ENCODE peak calls at places on chromosome 11, in four cellular contexts. T is AG04450, Q is H1, H is HCT116. F is an unnamed sample.

GRCh38 chr11:128291835-128292234 is 295.5 kb downstream of the ETS1 start:
- DNase-seq in T (no peak), H (no peak), Q (no peak), F (no peak)

GRCh38 chr11:35632301-35632700 is 14.0 kb downstream of the FJX1 start:
- DNase-seq in Q (no peak), T (no peak), H (no peak), F (no peak)

GRCh38 chr11:621838-622237 is 2.9 kb downstream of the CDHR5 start:
- DNase-seq in Q (no peak), T (no peak), H (no peak), F (no peak)

GRCh38 chr11:126963603-126964353 is 36.8 kb downstream of the KIRREL3 start:
- DNase-seq in H (no peak), T (no peak), Q (no peak), F (no peak)

GRCh38 chr11:108666373-108666772 is 1.5 kb downstream of the DDX10 start:
- DNase-seq in T (no peak), H (no peak), Q (no peak), F (no peak)

GRCh38 chr11:88552377-88553029 is 215.0 kb upstream of the CTSC start:
- DNase-seq in H (peak; percentile 48), T (no peak), Q (peak; percentile 72), F (no peak)

GRCh38 chr11:28759311-28759710 is 651.1 kb downstream of the METTL15 start:
- DNase-seq in T (no peak), H (peak; percentile 2), Q (no peak), F (no peak)

GRCh38 chr11:58765078-58765477 is 33.3 kb upstream of the GLYAT start:
- DNase-seq in T (no peak), Q (no peak), H (no peak), F (no peak)

GRCh38 chr11:86578727-86579405 is 93.5 kb downstream of the ME3 start:
- DNase-seq in H (no peak), Q (no peak), T (no peak), F (no peak)

GRCh38 chr11:104705475-104706195 is 192.6 kb downstream of the CASP12 start:
- DNase-seq in H (no peak), T (no peak), Q (no peak), F (peak; percentile 21)

GRCh38 chr11:120563698-120564572 is 52.4 kb downstream of the GRIK4 start:
- DNase-seq in T (no peak), H (no peak), Q (peak; percentile 75), F (no peak)

GRCh38 chr11:27255447-27255828 is 107.6 kb downstream of the CCDC34 start:
- DNase-seq in H (no peak), Q (no peak), T (peak; percentile 54), F (no peak)

GRCh38 chr11:81444306-81444705 is 1289.4 kb downstream of the FAM181B start:
- DNase-seq in Q (no peak), T (no peak), H (no peak), F (no peak)

GRCh38 chr11:56846631-56847400 is 98.3 kb upstream of the OR9G4 start:
- DNase-seq in T (no peak), Q (no peak), H (no peak), F (no peak)

DNA sequence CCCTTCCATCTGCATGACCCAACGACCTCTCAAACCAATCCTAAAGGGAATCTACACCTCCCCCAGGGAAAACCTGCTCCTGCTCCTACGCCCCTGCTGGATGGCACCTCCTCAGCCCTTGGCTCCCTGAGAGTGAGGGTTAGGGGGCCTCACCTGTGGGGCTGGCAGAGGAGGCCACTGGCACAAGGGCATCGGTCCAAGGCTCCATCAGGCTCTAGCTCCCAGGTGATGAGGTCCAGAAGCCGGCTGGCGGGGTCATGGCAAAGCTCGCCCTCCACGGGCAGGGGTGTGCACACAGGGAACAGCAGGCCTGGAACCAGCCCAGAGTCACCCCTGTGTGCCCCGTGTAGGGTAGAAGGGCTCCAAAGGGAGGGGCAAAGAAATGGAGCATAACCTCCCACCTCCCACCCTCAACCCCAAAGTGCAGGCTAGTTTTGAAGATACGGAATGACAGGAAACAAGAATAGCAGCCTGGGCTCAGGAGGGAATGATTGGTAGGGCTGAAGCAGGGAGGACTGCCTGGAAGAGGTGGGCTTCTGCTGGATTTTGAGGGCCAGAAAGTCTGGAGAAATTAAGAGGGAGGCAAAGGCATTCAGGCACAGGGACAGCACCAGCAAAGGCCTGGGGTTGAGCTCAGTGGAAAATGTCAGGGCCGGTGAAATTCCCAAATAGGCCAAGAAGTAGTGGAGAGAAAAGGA is 42.6 kb downstream of the DKK3 start:
- DNase-seq in H (no peak), T (no peak), Q (no peak), F (no peak)
- H3K27ac ChIP-seq in H (no peak overlapping the region), T (no peak overlapping the region), Q (no peak overlapping the region), F (no peak overlapping the region)

GRCh38 chr11:66659785-66660184 is 17.9 kb downstream of the RBM4B start:
- DNase-seq in T (no peak), H (no peak), Q (no peak), F (no peak)
- H3K27ac ChIP-seq in T (no peak overlapping the region), H (no peak overlapping the region), Q (no peak overlapping the region), F (no peak overlapping the region)

GRCh38 chr11:66121453-66121852 is 51.4 kb downstream of the PACS1 start:
- DNase-seq in H (no peak), T (no peak), Q (no peak), F (no peak)

GRCh38 chr11:66115638-66116410 is 45.8 kb downstream of the PACS1 start:
- DNase-seq in T (no peak), H (no peak), Q (no peak), F (no peak)

GRCh38 chr11:66119348-66120133 is 49.5 kb downstream of the PACS1 start:
- DNase-seq in T (no peak), H (peak; percentile 55), Q (no peak), F (no peak)

GRCh38 chr11:66116576-66117361 is 46.7 kb downstream of the PACS1 start:
- DNase-seq in H (no peak), T (no peak), Q (no peak), F (no peak)

GRCh38 chr11:66118847-66119246 is 48.8 kb downstream of the PACS1 start:
- DNase-seq in Q (no peak), H (no peak), T (no peak), F (no peak)
- H3K27ac ChIP-seq in Q (no peak overlapping the region), H (peak overlapping the region; percentile 53), T (peak overlapping the region; percentile 93), F (peak overlapping the region; percentile 26)

DNA sequence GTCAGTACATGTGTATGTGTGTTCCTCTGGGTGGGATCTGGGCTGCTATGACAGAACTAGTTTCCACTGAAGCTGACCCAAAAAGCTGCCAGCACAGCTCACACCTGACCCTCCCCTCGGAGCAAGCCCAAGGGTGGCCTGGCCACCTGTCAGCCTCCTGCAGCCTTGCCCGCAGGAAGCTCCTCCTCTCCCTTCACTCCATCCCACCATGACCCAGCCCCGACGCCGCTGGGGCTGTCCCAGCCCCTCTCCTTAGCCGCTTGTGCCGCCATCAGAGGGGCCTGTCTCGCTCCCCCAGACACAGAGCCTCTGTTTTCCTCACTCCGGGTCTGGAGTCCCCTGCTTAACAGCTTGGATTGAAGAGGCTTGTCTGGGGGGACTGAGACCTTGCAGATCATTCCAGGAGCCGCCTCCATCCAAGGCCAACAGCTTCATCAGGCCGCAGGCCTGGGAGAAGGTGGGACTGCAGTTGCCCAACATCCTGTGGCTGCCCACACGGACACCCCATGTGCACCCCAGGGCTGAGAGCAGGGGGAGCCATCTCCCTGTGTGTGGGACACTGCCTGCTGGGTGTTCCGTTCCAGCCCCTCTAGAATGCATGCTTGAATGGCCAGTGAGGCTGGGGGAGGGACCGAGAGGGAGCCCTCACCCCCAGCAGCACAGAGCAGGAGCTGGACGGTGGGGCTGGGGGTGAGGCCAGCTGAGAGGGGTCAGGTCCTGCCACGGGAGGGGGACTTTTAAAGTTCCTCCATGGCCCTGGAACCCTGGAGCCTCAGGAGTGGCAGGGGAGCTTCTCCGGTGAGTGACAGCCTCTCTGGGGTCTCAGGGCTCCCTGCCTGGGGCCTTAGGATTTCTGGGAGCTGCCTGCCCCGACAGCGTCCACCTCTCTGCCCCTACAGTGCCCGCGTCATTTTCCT is 696 bp downstream of the MRGPRF start:
- DNase-seq in Q (peak; percentile 66), H (no peak), T (no peak), F (no peak)
- H3K27ac ChIP-seq in Q (no peak overlapping the region), H (no peak overlapping the region), T (peak overlapping the region; percentile 95), F (peak overlapping the region; percentile 90)

GRCh38 chr11:11570823-11571222 is 51.0 kb downstream of the GALNT18 start:
- DNase-seq in Q (no peak), H (no peak), T (no peak), F (no peak)

GRCh38 chr11:11568651-11569229 is 53.1 kb downstream of the GALNT18 start:
- DNase-seq in Q (no peak), H (no peak), T (no peak), F (no peak)

GRCh38 chr11:11571893-11572292 is 49.9 kb downstream of the GALNT18 start:
- DNase-seq in Q (no peak), T (no peak), H (no peak), F (no peak)

GRCh38 chr11:11569936-11570491 is 51.8 kb downstream of the GALNT18 start:
- DNase-seq in Q (no peak), H (no peak), T (no peak), F (no peak)

GRCh38 chr11:11567862-11568650 is 53.7 kb downstream of the GALNT18 start:
- DNase-seq in T (no peak), H (peak; percentile 22), Q (no peak), F (no peak)
- H3K27ac ChIP-seq in T (no peak overlapping the region), H (peak overlapping the region; percentile 18), Q (no peak overlapping the region), F (peak overlapping the region; percentile 39)

DNA sequence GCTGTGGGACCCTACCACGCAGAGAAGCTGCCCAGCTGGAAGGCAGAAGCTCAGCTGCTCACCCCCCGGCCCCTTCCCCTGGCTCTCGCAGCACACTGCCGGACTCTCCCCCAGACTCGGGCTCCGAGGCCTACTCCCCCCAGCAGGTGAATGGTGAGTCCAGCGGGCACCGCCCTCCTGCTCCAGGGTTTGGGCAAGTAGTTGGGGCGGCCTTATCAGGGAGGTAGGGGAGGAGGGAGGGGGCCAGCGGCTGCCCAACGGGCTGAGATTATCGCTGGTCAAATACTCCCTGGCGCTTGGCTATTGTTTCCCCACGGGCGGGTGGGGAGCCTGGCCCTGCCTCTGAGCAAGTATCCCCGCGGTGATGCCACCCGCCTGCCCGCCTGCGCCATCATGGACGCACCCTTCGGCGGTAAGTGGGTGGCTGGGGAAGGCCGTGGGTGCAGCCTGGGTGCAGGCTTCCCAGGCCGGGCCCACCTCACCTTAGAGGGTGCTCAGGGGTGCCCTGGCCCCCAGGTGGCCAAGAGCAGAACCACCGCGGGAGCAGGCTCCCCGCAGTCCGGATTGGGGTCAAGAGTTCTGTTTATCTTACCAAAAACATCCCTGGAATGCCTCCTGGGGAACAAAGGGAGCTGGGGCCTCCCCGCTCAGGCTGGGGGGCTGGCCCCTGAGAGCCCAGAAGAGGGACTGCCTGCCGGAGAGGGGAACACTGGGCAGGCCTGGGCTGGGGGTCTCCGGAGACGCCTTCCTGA is 16.9 kb downstream of the MYRF start:
- DNase-seq in Q (no peak), H (no peak), T (peak; percentile 16), F (no peak)
- H3K27ac ChIP-seq in Q (no peak overlapping the region), H (no peak overlapping the region), T (peak overlapping the region; percentile 11), F (no peak overlapping the region)